ENCODE peak calls at places on chromosomes 16 and 17, in seven cellular contexts. J, I, G, E, Q, H and N are unnamed samples.

GRCh38 chr16:81608515-81609209 is 164.1 kb downstream of the CMIP start:
- DNase-seq in E (no peak), J (no peak), Q (no peak), I (peak), H (no peak), G (no peak), N (peak)

GRCh38 chr17:13293421-13293820 is 275.6 kb upstream of the ELAC2 start:
- DNase-seq in Q (no peak), H (no peak), G (no peak), J (no peak), E (no peak), I (no peak), N (no peak)

GRCh38 chr16:22092143-22092933 is at the start of gene VWA3A:
- DNase-seq in J (no peak), E (peak), I (no peak), G (no peak), Q (peak), H (peak), N (no peak)

GRCh38 chr16:56513972-56514371 is 5.9 kb downstream of the BBS2 start:
- DNase-seq in I (peak), H (no peak), Q (peak), E (peak), G (no peak), J (peak), N (peak)

GRCh38 chr16:88835383-88835782 is 21.4 kb downstream of the GALNS start:
- DNase-seq in Q (no peak), G (no peak), E (no peak), H (no peak), J (no peak), I (no peak), N (no peak)

GRCh38 chr17:6471531-6472465 is 27.5 kb downstream of the PIMREG start:
- DNase-seq in E (peak), G (no peak), Q (no peak), I (no peak), H (no peak), J (no peak), N (peak)

GRCh38 chr16:73483076-73483791 is 435.3 kb upstream of the ZFHX3 start:
- DNase-seq in J (no peak), I (no peak), Q (no peak), E (no peak), H (no peak), G (no peak), N (no peak)

GRCh38 chr17:8105957-8106398 is 12.3 kb downstream of the ALOXE3 start:
- DNase-seq in J (no peak), Q (no peak), I (no peak), E (no peak), H (no peak), G (peak), N (peak)

GRCh38 chr17:73850426-73850825 is 206.2 kb upstream of the SDK2 start:
- DNase-seq in Q (no peak), E (no peak), H (no peak), G (no peak), J (no peak), I (no peak), N (no peak)

GRCh38 chr16:324451-325334 is 27.8 kb downstream of the AXIN1 start:
- DNase-seq in G (no peak), I (peak), H (no peak), Q (no peak), E (no peak), J (no peak), N (no peak)

GRCh38 chr17:82734987-82735866 is at the start of gene FN3K:
- DNase-seq in J (peak), H (peak), I (no peak), G (peak), Q (no peak), E (peak), N (no peak)

GRCh38 chr17:14095630-14096029 is 26.3 kb downstream of the COX10 start:
- DNase-seq in J (no peak), I (no peak), G (no peak), Q (no peak), E (no peak), H (no peak), N (no peak)

GRCh38 chr17:4161179-4161559 is 18.2 kb downstream of the CYB5D2 start:
- DNase-seq in Q (peak), I (no peak), J (no peak), G (no peak), E (peak), H (no peak), N (peak)

GRCh38 chr17:50946223-50946890 is 80.2 kb upstream of the TOB1 start:
- DNase-seq in J (no peak), G (no peak), H (peak), E (no peak), I (no peak), Q (no peak), N (no peak)

GRCh38 chr17:78075545-78075944 is 53.0 kb downstream of the TMC6 start:
- DNase-seq in H (no peak), I (no peak), Q (no peak), J (no peak), G (no peak), E (no peak), N (no peak)

GRCh38 chr17:73566905-73567782 is 77.1 kb downstream of the SDK2 start:
- DNase-seq in E (no peak), J (no peak), H (no peak), G (no peak), Q (no peak), I (no peak), N (no peak)

GRCh38 chr17:1643293-1643998 is 2.1 kb downstream of the SCARF1 start:
- DNase-seq in G (peak), J (no peak), E (no peak), Q (no peak), H (peak), I (peak), N (peak)

GRCh38 chr17:65785109-65785508 is 223.7 kb upstream of the AXIN2 start:
- DNase-seq in I (no peak), G (no peak), H (no peak), Q (peak), E (peak), J (no peak), N (peak)

GRCh38 chr16:19657831-19658230 is 60.2 kb downstream of the KNOP1 start:
- DNase-seq in H (no peak), I (no peak), E (no peak), Q (no peak), G (no peak), J (no peak), N (no peak)

GRCh38 chr16:13936596-13937081 is 16.7 kb downstream of the ERCC4 start:
- DNase-seq in J (peak), I (no peak), Q (no peak), G (no peak), E (no peak), H (peak), N (peak)

GRCh38 chr17:37792787-37793186 is 47.9 kb upstream of the HNF1B start:
- DNase-seq in G (no peak), H (no peak), I (no peak), E (no peak), Q (peak), J (no peak), N (no peak)

GRCh38 chr17:40910441-40910841 is 25.4 kb upstream of the KRT20 start:
- DNase-seq in J (no peak), E (no peak), G (no peak), I (no peak), H (no peak), Q (peak), N (peak)

GRCh38 chr16:13070268-13070667 is 168.9 kb downstream of the SHISA9 start:
- DNase-seq in G (no peak), J (no peak), H (peak), E (no peak), I (no peak), Q (no peak), N (no peak)

GRCh38 chr16:30054959-30055553 is 10.5 kb upstream of the ALDOA start:
- DNase-seq in E (no peak), H (peak), J (no peak), I (peak), Q (no peak), G (peak), N (peak)

GRCh38 chr17:41619162-41619933 is 5.0 kb downstream of the KRT17 start:
- DNase-seq in J (no peak), H (no peak), E (no peak), I (no peak), Q (no peak), G (peak), N (no peak)

GRCh38 chr17:45106101-45106500 is 26.2 kb downstream of the PLCD3 start:
- DNase-seq in I (no peak), G (no peak), E (no peak), Q (no peak), H (no peak), J (no peak), N (no peak)

GRCh38 chr17:83186226-83186625 is 106.8 kb downstream of the METRNL start:
- DNase-seq in I (no peak), H (no peak), G (no peak), J (no peak), E (no peak), Q (no peak), N (no peak)

GRCh38 chr17:50425682-50426471 is at the start of gene ACSF2:
- DNase-seq in I (peak), G (peak), Q (no peak), E (no peak), J (peak), H (peak), N (peak)

GRCh38 chr16:23424292-23424958 is 28.6 kb downstream of the COG7 start:
- DNase-seq in Q (no peak), H (no peak), E (no peak), I (no peak), G (peak), J (no peak), N (peak)

GRCh38 chr16:46727184-46727583 is 21.0 kb downstream of the MYLK3 start:
- DNase-seq in H (no peak), I (no peak), Q (no peak), G (no peak), J (no peak), E (no peak), N (no peak)
- TF ChIP-seq CTCF in H (no peak), I (no peak), Q (no peak), G (no peak), J (no peak), E (no peak), N (no peak)

GRCh38 chr17:61579961-61580360 is 11.1 kb downstream of the NACA2 start:
- DNase-seq in J (no peak), Q (no peak), G (no peak), I (no peak), E (no peak), H (no peak), N (no peak)
- TF ChIP-seq CTCF in J (no peak), Q (peak), G (no peak), I (peak), E (no peak), H (no peak), N (no peak)

GRCh38 chr17:80770881-80771611 is 220.6 kb upstream of the CHMP6 start:
- DNase-seq in E (no peak), J (no peak), G (no peak), Q (no peak), H (no peak), I (no peak), N (no peak)
- TF ChIP-seq CTCF in E (no peak), J (no peak), G (no peak), Q (no peak), H (no peak), I (no peak), N (no peak)

DNA sequence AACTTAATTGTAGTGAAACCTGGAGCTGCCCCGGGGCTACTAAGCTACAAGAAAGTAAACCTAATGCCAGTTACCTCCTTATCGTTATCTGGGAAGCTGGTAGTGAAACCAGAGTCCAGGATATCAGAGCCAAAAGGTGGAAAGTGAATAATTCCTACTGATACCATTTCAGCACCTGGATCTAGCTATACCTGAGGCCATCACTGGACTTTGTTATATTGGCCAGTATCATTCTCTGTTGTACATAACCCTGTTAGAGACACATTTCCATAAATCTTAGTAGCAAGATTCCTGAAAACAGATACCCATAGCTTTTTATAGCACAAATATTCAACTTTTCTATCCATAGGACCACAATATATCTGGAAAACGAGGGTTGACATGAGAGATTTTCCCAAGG is 538.0 kb downstream of the GRIN2A start:
- DNase-seq in J (no peak), Q (no peak), E (no peak), H (no peak), I (no peak), G (no peak), N (no peak)
- TF ChIP-seq CTCF in J (no peak), Q (no peak), E (no peak), H (no peak), I (no peak), G (no peak), N (no peak)

GRCh38 chr16:48365030-48365600 is 20.1 kb downstream of the SIAH1 start:
- DNase-seq in J (no peak), I (no peak), Q (no peak), G (no peak), E (no peak), H (no peak), N (no peak)

GRCh38 chr16:48366165-48367093 is 18.8 kb downstream of the SIAH1 start:
- DNase-seq in I (peak), E (peak), J (peak), Q (peak), G (no peak), H (no peak), N (peak)

GRCh38 chr16:48369765-48370164 is 15.4 kb downstream of the SIAH1 start:
- DNase-seq in G (no peak), Q (no peak), E (no peak), J (no peak), I (no peak), H (no peak), N (no peak)

GRCh38 chr16:48367443-48368049 is 17.7 kb downstream of the SIAH1 start:
- DNase-seq in G (no peak), H (no peak), I (no peak), E (no peak), Q (no peak), J (no peak), N (no peak)

DNA sequence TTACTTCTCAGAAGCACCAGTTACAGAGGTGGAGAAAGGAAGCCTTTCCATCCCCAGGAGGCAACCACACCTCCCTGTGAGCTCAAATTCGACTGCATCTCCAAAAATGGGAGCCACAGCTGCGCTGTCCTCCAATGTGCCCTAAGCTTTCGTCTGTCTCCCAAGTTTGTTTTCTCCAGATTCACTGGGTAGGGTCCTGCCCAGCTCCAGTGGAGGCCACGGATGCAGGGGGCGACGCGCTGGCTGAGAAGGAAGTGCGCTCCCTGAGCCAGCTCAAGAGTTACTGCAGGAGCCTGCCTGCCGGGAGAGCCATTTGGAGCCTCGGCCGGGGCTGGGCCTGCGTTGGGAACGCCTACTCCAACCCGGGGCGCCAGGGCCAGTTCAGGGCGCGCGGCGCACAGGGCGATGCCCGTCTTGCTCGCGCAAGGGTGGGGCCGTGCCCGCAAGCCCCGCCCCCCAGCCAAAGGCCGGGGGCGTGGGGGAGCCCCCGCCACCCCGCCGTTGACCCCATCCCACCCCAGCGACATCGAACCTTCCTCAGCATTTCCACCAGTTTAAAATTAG is 19.5 kb downstream of the SIAH1 start:
- DNase-seq in I (peak), G (peak), H (peak), E (no peak), J (peak), Q (peak), N (peak)
- TF ChIP-seq CTCF in I (no peak), G (peak), H (no peak), E (peak), J (no peak), Q (peak), N (no peak)

GRCh38 chr17:28244446-28244845 is 74.6 kb upstream of the TMEM97 start:
- DNase-seq in J (no peak), E (no peak), Q (no peak), H (no peak), I (no peak), G (no peak), N (no peak)
- TF ChIP-seq CTCF in J (no peak), E (no peak), Q (no peak), H (no peak), I (no peak), G (no peak), N (no peak)

GRCh38 chr17:71237903-71238538 is 882.8 kb upstream of the SOX9 start:
- DNase-seq in H (no peak), I (no peak), G (no peak), E (no peak), J (no peak), Q (no peak), N (peak)
- TF ChIP-seq CTCF in H (no peak), I (no peak), G (peak), E (peak), J (no peak), Q (peak), N (peak)

DNA sequence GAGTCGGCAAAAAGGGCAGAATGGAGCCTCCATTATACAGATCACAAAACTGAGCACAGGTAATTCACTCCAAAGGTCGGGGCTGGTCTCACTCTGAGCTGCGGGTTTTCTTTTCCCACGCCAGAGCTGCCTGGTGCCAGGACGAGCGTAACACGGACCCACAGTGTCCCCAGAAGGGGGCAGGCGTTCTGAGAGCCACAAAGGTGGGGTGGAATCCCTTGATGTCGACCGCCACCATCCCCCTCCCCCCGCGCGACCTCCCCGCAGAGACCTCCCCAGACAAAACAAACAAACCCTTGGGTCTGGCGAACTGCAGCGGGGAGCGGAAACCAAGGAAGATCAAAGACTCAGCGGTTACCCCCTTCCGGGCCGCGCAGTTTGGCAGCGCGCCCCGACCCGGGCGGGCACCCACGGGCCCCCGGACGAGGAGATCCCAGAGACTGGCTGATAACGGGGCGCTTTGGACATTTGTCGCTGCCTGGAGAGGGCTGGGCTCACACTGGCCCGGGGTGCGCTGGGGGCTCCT is 793 bp upstream of the NKD1 start:
- DNase-seq in E (no peak), Q (no peak), J (peak), G (no peak), I (peak), H (peak), N (peak)
- TF ChIP-seq CTCF in E (no peak), Q (peak), J (peak), G (peak), I (peak), H (no peak), N (no peak)

GRCh38 chr17:81553018-81553615 is 964 bp upstream of the FAAP100 start:
- DNase-seq in I (peak), Q (no peak), H (peak), G (peak), J (peak), E (no peak), N (peak)
- TF ChIP-seq CTCF in I (peak), Q (peak), H (no peak), G (no peak), J (no peak), E (no peak), N (no peak)